ENCODE peak calls at places on chromosomes 5 and 9, in seven cellular contexts. X is RCC 7860; P is fibroblast of gingiva; R is prostate gland; E is T-cell; T is AG08396; U is activated CD4-positive, alpha-beta T cell treated with anti-CD3 and anti-CD28 coated beads for 24 hours. K is an unnamed sample.

GRCh38 chr5:10021248-10021647 is 228.4 kb downstream of the ATPSCKMT start:
- DNase-seq in E (no peak), U (no peak), P (no peak), X (no peak), R (no peak), T (no peak), K (no peak)

GRCh38 chr5:141942185-141942857 is 15.7 kb downstream of the PCDH12 start:
- DNase-seq in U (no peak), T (no peak), E (no peak), R (no peak), X (no peak), P (no peak), K (no peak)

GRCh38 chr5:45262061-45262590 is 434.1 kb downstream of the HCN1 start:
- DNase-seq in X (no peak), E (no peak), T (no peak), U (no peak), P (no peak), R (no peak), K (no peak)

GRCh38 chr5:167049043-167049663 is 1242.3 kb upstream of the WWC1 start:
- DNase-seq in R (peak; percentile 13), X (peak; percentile 15), U (no peak), P (no peak), T (no peak), E (no peak), K (peak; percentile 9)

GRCh38 chr5:103273952-103274351 is 15.4 kb downstream of the MACIR start:
- DNase-seq in E (no peak), U (no peak), T (no peak), P (no peak), X (no peak), R (no peak), K (no peak)

GRCh38 chr5:74028976-74029375 is 403.0 kb downstream of the ARHGEF28 start:
- DNase-seq in U (no peak), X (no peak), E (no peak), P (no peak), R (no peak), T (no peak), K (no peak)

GRCh38 chr5:13878357-13878756 is 66.1 kb downstream of the DNAH5 start:
- DNase-seq in T (no peak), X (no peak), E (no peak), U (no peak), R (no peak), P (no peak), K (no peak)

GRCh38 chr5:68261174-68262021 is 45.8 kb downstream of the PIK3R1 start:
- DNase-seq in R (no peak), E (no peak), P (peak; percentile 74), X (no peak), T (no peak), U (no peak), K (no peak)

GRCh38 chr9:128504485-128505413 is at the start of gene GLE1:
- DNase-seq in R (peak; percentile 93), U (peak; percentile 97), P (peak; percentile 87), E (peak; percentile 97), T (peak; percentile 99), X (peak; percentile 80), K (peak; percentile 94)

GRCh38 chr5:37197340-37198050 is 51.7 kb downstream of the CPLANE1 start:
- DNase-seq in T (peak; percentile 10), R (no peak), U (no peak), E (no peak), P (no peak), X (no peak), K (peak; percentile 28)

GRCh38 chr9:136147890-136148714 is 29.4 kb upstream of the TMEM250 start:
- DNase-seq in R (no peak), E (no peak), P (no peak), U (no peak), T (no peak), X (no peak), K (no peak)

GRCh38 chr5:132199116-132199680 is 28.5 kb downstream of the P4HA2 start:
- DNase-seq in E (no peak), P (no peak), T (no peak), X (no peak), U (no peak), R (no peak), K (no peak)